ENCODE peak calls at places on chromosomes 4 and X, in four cellular contexts. One of them, this sample, is unnamed.
A peak's percentile ranks its signal among the peaks of the same experiment; 100 is the strongest.

GRCh38 chrX:47143894-47144625 is 442 bp downstream of the NDUFB11 start:
- DNase-seq in uterus: no peak
- DNase-seq in mammary epithelial cell: no peak
- DNase-seq in upper lobe of right lung: no peak
- DNase-seq in this sample: no peak

GRCh38 chr4:176883681-176884418 is 91.1 kb upstream of the VEGFC start:
- DNase-seq in uterus: no peak
- DNase-seq in mammary epithelial cell: peak; percentile 43
- DNase-seq in upper lobe of right lung: no peak
- DNase-seq in this sample: no peak

GRCh38 chr4:54542540-54543041 is 115.2 kb upstream of the KIT start:
- DNase-seq in uterus: no peak
- DNase-seq in mammary epithelial cell: no peak
- DNase-seq in upper lobe of right lung: no peak
- DNase-seq in this sample: no peak

GRCh38 chr4:11218692-11219091 is 210.0 kb downstream of the HS3ST1 start:
- DNase-seq in uterus: no peak
- DNase-seq in mammary epithelial cell: no peak
- DNase-seq in upper lobe of right lung: no peak
- DNase-seq in this sample: no peak

GRCh38 chrX:48306175-48306574 is 50.3 kb downstream of the SSX3 start:
- DNase-seq in uterus: no peak
- DNase-seq in mammary epithelial cell: no peak
- DNase-seq in upper lobe of right lung: no peak
- DNase-seq in this sample: no peak

GRCh38 chr4:25925486-25926201 is 11.6 kb downstream of the SMIM20 start:
- DNase-seq in uterus: no peak
- DNase-seq in mammary epithelial cell: peak; percentile 20
- DNase-seq in upper lobe of right lung: peak; percentile 72
- DNase-seq in this sample: peak; percentile 57

GRCh38 chrX:109270580-109271484 is 211.1 kb downstream of the GUCY2F start:
- DNase-seq in uterus: no peak
- DNase-seq in mammary epithelial cell: peak; percentile 97
- DNase-seq in upper lobe of right lung: peak; percentile 64
- DNase-seq in this sample: no peak

GRCh38 chr4:41509411-41510008 is 28.4 kb upstream of the LIMCH1 start:
- DNase-seq in uterus: no peak
- DNase-seq in mammary epithelial cell: no peak
- DNase-seq in upper lobe of right lung: no peak
- DNase-seq in this sample: no peak

GRCh38 chrX:40174594-40175415 is 77.0 kb upstream of the BCOR start:
- DNase-seq in uterus: peak; percentile 56
- DNase-seq in mammary epithelial cell: no peak
- DNase-seq in upper lobe of right lung: peak; percentile 76
- DNase-seq in this sample: peak; percentile 80

GRCh38 chr4:184196730-184197355 is 20.8 kb downstream of the ENPP6 start:
- DNase-seq in uterus: no peak
- DNase-seq in mammary epithelial cell: peak; percentile 70
- DNase-seq in upper lobe of right lung: no peak
- DNase-seq in this sample: no peak

GRCh38 chrX:46247456-46247855 is 297.8 kb downstream of the ZNF674 start:
- DNase-seq in uterus: no peak
- DNase-seq in mammary epithelial cell: no peak
- DNase-seq in upper lobe of right lung: no peak
- DNase-seq in this sample: no peak

GRCh38 chrX:96834137-96834536 is 49.6 kb upstream of the RPA4 start:
- DNase-seq in uterus: no peak
- DNase-seq in mammary epithelial cell: no peak
- DNase-seq in upper lobe of right lung: no peak
- DNase-seq in this sample: no peak

GRCh38 chr4:169115897-169116254 is 105.8 kb upstream of the CBR4 start:
- DNase-seq in uterus: no peak
- DNase-seq in mammary epithelial cell: peak; percentile 100
- DNase-seq in upper lobe of right lung: no peak
- DNase-seq in this sample: no peak

GRCh38 chrX:13428055-13428786 is 108.4 kb upstream of the ATXN3L start:
- DNase-seq in uterus: no peak
- DNase-seq in mammary epithelial cell: peak; percentile 92
- DNase-seq in upper lobe of right lung: no peak
- DNase-seq in this sample: no peak

GRCh38 chr4:74408639-74409038 is 36.3 kb upstream of the AREG start:
- DNase-seq in uterus: no peak
- DNase-seq in mammary epithelial cell: peak; percentile 96
- DNase-seq in upper lobe of right lung: no peak
- DNase-seq in this sample: no peak

GRCh38 chr4:102725229-102725628 is 35.5 kb downstream of the MANBA start:
- DNase-seq in uterus: no peak
- DNase-seq in mammary epithelial cell: no peak
- DNase-seq in upper lobe of right lung: no peak
- DNase-seq in this sample: no peak

GRCh38 chr4:20462426-20463175 is 210.9 kb downstream of the SLIT2 start:
- DNase-seq in uterus: no peak
- DNase-seq in mammary epithelial cell: peak; percentile 19
- DNase-seq in upper lobe of right lung: no peak
- DNase-seq in this sample: no peak

GRCh38 chrX:119467842-119468185 is 430 bp upstream of the SLC25A5 start:
- DNase-seq in uterus: no peak
- DNase-seq in mammary epithelial cell: no peak
- DNase-seq in upper lobe of right lung: no peak
- DNase-seq in this sample: no peak

GRCh38 chr4:106502106-106502699 is 133.6 kb upstream of the GIMD1 start:
- DNase-seq in uterus: no peak
- DNase-seq in mammary epithelial cell: peak; percentile 52
- DNase-seq in upper lobe of right lung: peak; percentile 73
- DNase-seq in this sample: no peak

GRCh38 chr4:1082215-1083182 is 30.9 kb downstream of the RNF212 start:
- DNase-seq in uterus: no peak
- DNase-seq in mammary epithelial cell: peak; percentile 98
- DNase-seq in upper lobe of right lung: peak; percentile 88
- DNase-seq in this sample: peak; percentile 85

GRCh38 chr4:168784786-168785461 is 225.1 kb downstream of the CBR4 start:
- DNase-seq in uterus: no peak
- DNase-seq in mammary epithelial cell: peak; percentile 95
- DNase-seq in upper lobe of right lung: no peak
- DNase-seq in this sample: no peak

GRCh38 chr4:138225477-138225876 is 16.7 kb downstream of the SLC7A11 start:
- DNase-seq in uterus: no peak
- DNase-seq in mammary epithelial cell: no peak
- DNase-seq in upper lobe of right lung: no peak
- DNase-seq in this sample: no peak

GRCh38 chr4:121736735-121737351 is 28.1 kb downstream of the SMIM43 start:
- DNase-seq in uterus: no peak
- DNase-seq in mammary epithelial cell: peak; percentile 47
- DNase-seq in upper lobe of right lung: no peak
- DNase-seq in this sample: no peak

GRCh38 chrX:15744181-15744867 is 6.3 kb downstream of the CA5B start:
- DNase-seq in uterus: no peak
- DNase-seq in mammary epithelial cell: no peak
- DNase-seq in upper lobe of right lung: no peak
- DNase-seq in this sample: no peak

GRCh38 chr4:70158576-70158975 is 4.5 kb downstream of the PRR27 start:
- DNase-seq in uterus: no peak
- DNase-seq in mammary epithelial cell: no peak
- DNase-seq in upper lobe of right lung: peak; percentile 51
- DNase-seq in this sample: no peak

GRCh38 chr4:113159901-113160545 is 110.6 kb downstream of the ANK2 start:
- DNase-seq in uterus: no peak
- DNase-seq in mammary epithelial cell: peak; percentile 40
- DNase-seq in upper lobe of right lung: no peak
- DNase-seq in this sample: no peak

GRCh38 chr4:83054928-83055327 is 19.9 kb downstream of the COPS4 start:
- DNase-seq in uterus: no peak
- DNase-seq in mammary epithelial cell: no peak
- DNase-seq in upper lobe of right lung: no peak
- DNase-seq in this sample: no peak

GRCh38 chr4:168384437-168385141 is 66.0 kb upstream of the DDX60 start:
- DNase-seq in uterus: no peak
- DNase-seq in mammary epithelial cell: no peak
- DNase-seq in upper lobe of right lung: no peak
- DNase-seq in this sample: no peak

GRCh38 chrX:74248889-74249288 is 55.1 kb upstream of the ZCCHC13 start:
- DNase-seq in uterus: no peak
- DNase-seq in mammary epithelial cell: no peak
- DNase-seq in upper lobe of right lung: no peak
- DNase-seq in this sample: no peak

GRCh38 chrX:70268034-70268433 is at the start of gene ARR3:
- DNase-seq in uterus: no peak
- DNase-seq in mammary epithelial cell: no peak
- DNase-seq in upper lobe of right lung: no peak
- DNase-seq in this sample: no peak

GRCh38 chr4:1300466-1301455 is 11.1 kb downstream of the MAEA start:
- DNase-seq in uterus: peak; percentile 45
- DNase-seq in mammary epithelial cell: peak; percentile 86
- DNase-seq in upper lobe of right lung: peak; percentile 85
- DNase-seq in this sample: peak; percentile 89

GRCh38 chr4:39030726-39031125 is 1.5 kb downstream of the TMEM156 start:
- DNase-seq in uterus: no peak
- DNase-seq in mammary epithelial cell: no peak
- DNase-seq in upper lobe of right lung: no peak
- DNase-seq in this sample: no peak

GRCh38 chr4:68874507-68874906 is 58.7 kb downstream of the UGT2B10 start:
- DNase-seq in uterus: no peak
- DNase-seq in mammary epithelial cell: peak; percentile 16
- DNase-seq in upper lobe of right lung: no peak
- DNase-seq in this sample: no peak

GRCh38 chr4:2852481-2852881 is 8.8 kb downstream of the ADD1 start:
- DNase-seq in uterus: no peak
- DNase-seq in mammary epithelial cell: no peak
- DNase-seq in upper lobe of right lung: peak; percentile 69
- DNase-seq in this sample: no peak

GRCh38 chrX:74284391-74284952 is 19.5 kb upstream of the ZCCHC13 start:
- DNase-seq in uterus: no peak
- DNase-seq in mammary epithelial cell: no peak
- DNase-seq in upper lobe of right lung: no peak
- DNase-seq in this sample: no peak

GRCh38 chr4:13543648-13544555 is at the start of gene NKX3-2:
- DNase-seq in uterus: no peak
- DNase-seq in mammary epithelial cell: peak; percentile 45
- DNase-seq in upper lobe of right lung: no peak
- DNase-seq in this sample: no peak

DNA sequence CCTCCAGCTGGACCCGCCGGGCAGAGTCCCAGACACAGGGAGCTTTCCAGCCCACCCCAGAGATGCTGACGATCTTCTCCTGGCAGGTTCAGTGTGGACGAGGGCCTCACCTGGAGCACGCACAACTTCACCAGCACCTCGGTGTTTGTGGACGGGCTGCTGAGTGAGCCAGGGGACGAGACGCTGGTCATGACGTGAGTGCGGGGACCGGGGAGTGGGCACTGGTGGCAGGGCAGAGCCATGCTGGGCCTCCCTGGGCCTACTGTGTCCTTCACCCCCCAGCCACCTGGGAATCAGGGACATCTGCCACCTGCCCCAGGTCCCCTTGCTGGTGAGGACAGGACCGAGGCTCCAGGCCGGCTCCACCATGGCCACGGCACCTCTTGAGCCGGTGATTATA is 235.6 kb downstream of the AFAP1 start:
- DNase-seq in uterus: no peak
- DNase-seq in mammary epithelial cell: no peak
- DNase-seq in upper lobe of right lung: no peak
- DNase-seq in this sample: no peak
- H3K27ac ChIP-seq in uterus: no peak overlapping the region
- H3K27ac ChIP-seq in mammary epithelial cell: no peak overlapping the region
- H3K27ac ChIP-seq in upper lobe of right lung: no peak overlapping the region
- H3K27ac ChIP-seq in this sample: no peak overlapping the region

DNA sequence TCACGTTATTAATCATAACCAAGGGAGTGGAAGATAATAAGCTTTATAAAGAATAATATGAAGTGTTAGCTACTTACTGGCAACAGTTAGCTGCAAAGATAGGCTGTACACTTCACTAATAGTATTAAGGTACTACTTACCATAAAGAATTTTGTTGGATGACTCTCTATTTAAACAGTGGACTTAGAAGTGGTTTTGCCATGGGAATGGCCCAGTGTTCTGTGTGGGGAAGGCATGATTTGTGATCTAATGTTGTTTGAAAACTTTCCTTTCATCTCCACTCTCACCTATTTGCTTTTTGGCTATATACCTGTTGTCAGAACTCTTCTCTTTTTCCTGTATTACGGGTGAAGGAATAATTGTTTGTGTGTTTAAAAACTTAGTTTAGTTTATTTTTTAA is 23.0 kb downstream of the FHDC1 start:
- DNase-seq in uterus: no peak
- DNase-seq in mammary epithelial cell: no peak
- DNase-seq in upper lobe of right lung: no peak
- DNase-seq in this sample: no peak
- H3K36me3 ChIP-seq in uterus: no peaks in the 10 kb centered on the region
- H3K36me3 ChIP-seq in mammary epithelial cell: peaks cover 26% of the 10 kb centered on the region
- H3K36me3 ChIP-seq in upper lobe of right lung: peaks cover 6% of the 10 kb centered on the region
- H3K36me3 ChIP-seq in this sample: no peaks in the 10 kb centered on the region

GRCh38 chrX:43500240-43500639 is 155.9 kb upstream of the MAOA start:
- DNase-seq in uterus: no peak
- DNase-seq in mammary epithelial cell: no peak
- DNase-seq in upper lobe of right lung: no peak
- DNase-seq in this sample: no peak
- H3K27ac ChIP-seq in uterus: no peak overlapping the region
- H3K27ac ChIP-seq in mammary epithelial cell: no peak overlapping the region
- H3K27ac ChIP-seq in upper lobe of right lung: no peak overlapping the region
- H3K27ac ChIP-seq in this sample: no peak overlapping the region

GRCh38 chr4:87982036-87982435 is 6.5 kb downstream of the SPP1 start:
- DNase-seq in uterus: no peak
- DNase-seq in mammary epithelial cell: no peak
- DNase-seq in upper lobe of right lung: no peak
- DNase-seq in this sample: no peak
- H3K36me3 ChIP-seq in uterus: no peaks in the 10 kb centered on the region
- H3K36me3 ChIP-seq in mammary epithelial cell: no peaks in the 10 kb centered on the region
- H3K36me3 ChIP-seq in upper lobe of right lung: no peaks in the 10 kb centered on the region
- H3K36me3 ChIP-seq in this sample: no peaks in the 10 kb centered on the region

GRCh38 chr4:166432125-166432524 is 559.1 kb downstream of the TLL1 start:
- DNase-seq in uterus: no peak
- DNase-seq in mammary epithelial cell: no peak
- DNase-seq in upper lobe of right lung: no peak
- DNase-seq in this sample: no peak
- H3K27ac ChIP-seq in uterus: no peak overlapping the region
- H3K27ac ChIP-seq in mammary epithelial cell: no peak overlapping the region
- H3K27ac ChIP-seq in upper lobe of right lung: no peak overlapping the region
- H3K27ac ChIP-seq in this sample: no peak overlapping the region

GRCh38 chr4:115331241-115331640 is 217.8 kb upstream of the NDST4 start:
- DNase-seq in uterus: no peak
- DNase-seq in mammary epithelial cell: no peak
- DNase-seq in upper lobe of right lung: no peak
- DNase-seq in this sample: no peak

GRCh38 chr4:115323106-115323684 is 209.8 kb upstream of the NDST4 start:
- DNase-seq in uterus: no peak
- DNase-seq in mammary epithelial cell: no peak
- DNase-seq in upper lobe of right lung: no peak
- DNase-seq in this sample: no peak

DNA sequence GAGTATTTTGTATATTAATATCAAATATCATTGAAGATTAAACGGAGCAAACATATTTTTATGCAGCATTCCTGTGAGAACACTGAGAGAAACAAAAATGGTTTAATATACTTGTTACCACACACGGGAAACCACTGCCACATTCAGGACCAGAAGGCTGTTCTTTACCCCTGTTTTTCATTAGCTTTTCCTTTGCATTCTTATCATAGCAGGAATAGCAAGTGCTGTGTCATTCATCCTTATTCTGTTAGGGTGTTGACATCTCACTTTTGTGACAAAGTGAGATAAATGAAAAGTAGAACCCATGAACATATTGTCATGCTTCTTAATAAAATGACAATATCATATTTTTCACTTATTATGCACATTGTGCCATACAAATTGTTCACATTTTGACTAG is 212.4 kb upstream of the NDST4 start:
- DNase-seq in uterus: no peak
- DNase-seq in mammary epithelial cell: no peak
- DNase-seq in upper lobe of right lung: no peak
- DNase-seq in this sample: no peak
- H3K36me3 ChIP-seq in uterus: no peaks in the 10 kb centered on the region
- H3K36me3 ChIP-seq in mammary epithelial cell: no peaks in the 10 kb centered on the region
- H3K36me3 ChIP-seq in upper lobe of right lung: no peaks in the 10 kb centered on the region
- H3K36me3 ChIP-seq in this sample: no peaks in the 10 kb centered on the region

This sample was measured in left lung.